ENCODE peak calls at places on chromosomes 7 and 10, in ten cellular contexts. W, H, N, R, J, Q, T, B, P and F are unnamed samples.

GRCh38 chr7:143882020-143882610 is 19.9 kb downstream of the TCAF1 start:
- DNase-seq in W (no peak), R (peak; percentile 15), H (no peak), P (no peak), T (no peak), Q (no peak), N (peak; percentile 78), B (peak; percentile 70), J (no peak), F (no peak)

GRCh38 chr10:6445671-6446278 is 134.3 kb downstream of the PRKCQ start:
- DNase-seq in W (no peak), P (peak; percentile 63), R (peak; percentile 14), H (no peak), B (peak; percentile 29), J (peak; percentile 34), T (peak; percentile 36), Q (no peak), N (no peak), F (no peak)

GRCh38 chr7:816300-816750 is 16.0 kb upstream of the SUN1 start:
- DNase-seq in J (peak; percentile 96), T (peak; percentile 98), P (peak; percentile 97), W (peak; percentile 86), Q (peak; percentile 33), B (peak; percentile 93), N (peak; percentile 95), R (peak; percentile 98), H (peak; percentile 93), F (peak; percentile 65)

GRCh38 chr7:80740778-80741545 is 102.5 kb downstream of the CD36 start:
- DNase-seq in T (no peak), W (no peak), J (no peak), N (no peak), B (no peak), P (no peak), R (no peak), Q (no peak), H (peak; percentile 11), F (peak; percentile 31)

GRCh38 chr10:13660545-13660920 is 73.8 kb downstream of the PRPF18 start:
- DNase-seq in R (peak; percentile 22), J (no peak), P (no peak), H (no peak), Q (no peak), W (no peak), B (no peak), T (peak; percentile 99), N (peak; percentile 5), F (no peak)

GRCh38 chr7:149070372-149071140 is 20.0 kb downstream of the ZNF786 start:
- DNase-seq in B (no peak), R (no peak), J (no peak), H (no peak), T (no peak), P (no peak), N (no peak), W (no peak), Q (no peak), F (no peak)

GRCh38 chr10:1578392-1579140 is 158.8 kb downstream of the ADARB2 start:
- DNase-seq in W (no peak), P (no peak), B (no peak), T (no peak), N (no peak), Q (no peak), H (no peak), J (no peak), R (no peak), F (no peak)

GRCh38 chr7:139777948-139778841 is at the start of gene HIPK2:
- DNase-seq in N (peak; percentile 67), R (peak; percentile 69), H (no peak), P (peak; percentile 61), T (peak; percentile 55), B (peak; percentile 69), W (no peak), J (peak; percentile 67), Q (no peak), F (no peak)

GRCh38 chr7:139673230-139673629 is 104.6 kb downstream of the HIPK2 start:
- DNase-seq in Q (no peak), P (no peak), T (no peak), J (no peak), B (no peak), R (no peak), W (no peak), H (no peak), N (peak; percentile 81), F (no peak)

GRCh38 chr10:124955872-124956271 is 13.9 kb downstream of the ZRANB1 start:
- DNase-seq in B (no peak), N (no peak), T (no peak), W (no peak), H (no peak), J (no peak), R (no peak), Q (no peak), P (no peak), F (no peak)

GRCh38 chr7:41702635-41703371 is at the start of gene INHBA:
- DNase-seq in J (no peak), T (peak; percentile 97), Q (no peak), H (no peak), W (no peak), N (no peak), B (no peak), R (peak; percentile 55), P (no peak), F (peak; percentile 95)

GRCh38 chr7:36607741-36608140 is 116.6 kb downstream of the AOAH start:
- DNase-seq in N (no peak), H (no peak), J (no peak), T (no peak), B (no peak), Q (no peak), W (no peak), P (no peak), R (no peak), F (no peak)

GRCh38 chr7:116859323-116859722 is 3.1 kb upstream of the CAPZA2 start:
- DNase-seq in T (peak; percentile 80), N (no peak), P (no peak), J (no peak), B (no peak), Q (peak; percentile 50), H (peak; percentile 44), R (peak; percentile 51), W (no peak), F (peak; percentile 33)

GRCh38 chr7:72754312-72754711 is 73.7 kb downstream of the TYW1B start:
- DNase-seq in H (no peak), W (no peak), T (no peak), B (no peak), P (no peak), J (no peak), R (no peak), Q (no peak), N (no peak), F (no peak)

GRCh38 chr7:47343056-47343455 is 238.9 kb downstream of the TNS3 start:
- DNase-seq in T (no peak), Q (no peak), N (no peak), J (no peak), R (no peak), P (no peak), W (no peak), B (no peak), H (no peak), F (no peak)

GRCh38 chr7:134720091-134720935 is 59.1 kb upstream of the CALD1 start:
- DNase-seq in P (no peak), H (no peak), W (no peak), Q (no peak), R (no peak), T (no peak), B (no peak), J (no peak), N (no peak), F (no peak)

GRCh38 chr10:43689618-43689954 is 40.9 kb upstream of the ZNF32 start:
- DNase-seq in P (peak; percentile 25), R (peak; percentile 28), Q (no peak), H (no peak), B (peak; percentile 40), J (no peak), T (no peak), N (no peak), W (no peak), F (no peak)

GRCh38 chr7:142438235-142438922 is 180.5 kb upstream of the PRSS58 start:
- DNase-seq in N (peak; percentile 16), P (no peak), R (peak; percentile 51), J (no peak), B (peak; percentile 6), T (peak; percentile 37), W (no peak), H (no peak), Q (no peak), F (no peak)

GRCh38 chr7:139598642-139599041 is 75.2 kb downstream of the CLEC2L start:
- DNase-seq in H (no peak), J (no peak), Q (no peak), R (no peak), W (no peak), T (no peak), B (no peak), N (peak; percentile 62), P (no peak), F (no peak)

GRCh38 chr10:51860257-51860656 is 160.9 kb upstream of the CSTF2T start:
- DNase-seq in N (no peak), W (no peak), B (no peak), Q (no peak), H (no peak), J (no peak), R (peak; percentile 47), P (no peak), T (peak; percentile 32), F (no peak)

GRCh38 chr10:132798403-132798802 is 12.5 kb upstream of the NKX6-2 start:
- DNase-seq in R (no peak), T (no peak), J (no peak), N (no peak), B (no peak), W (no peak), H (no peak), P (no peak), Q (no peak), F (no peak)

GRCh38 chr7:142919656-142920055 is 13.9 kb downstream of the TRPV5 start:
- DNase-seq in W (no peak), Q (no peak), P (no peak), T (no peak), R (no peak), H (no peak), B (no peak), J (no peak), N (no peak), F (no peak)